ENCODE peak calls at places on chromosomes 11 and 22, in six cellular contexts. One of them, this sample, is unnamed.

GRCh38 chr22:45645150-45645525 is 26.5 kb upstream of the ATXN10 start:
- DNase-seq in astrocyte of the cerebellum: no peak
- DNase-seq in activated naive CD8-positive, alpha-beta T cell treated with anti-CD3 and anti-CD28 coated beads, Interleukin-2, amount 10 ng/mL, durations not matched to agents 7 days and 5 days: no peak
- DNase-seq in HEK293T: no peak
- DNase-seq in activated CD4-positive, alpha-beta T cell treated with anti-CD3 and anti-CD28 coated beads, Interleukin-2, amount 10 ng/mL, durations not matched to agents 7 days and 5 days: no peak
- DNase-seq in CD4-positive, alpha-beta memory T cell: no peak
- DNase-seq in this sample: no peak

GRCh38 chr11:128171496-128171895 is 415.9 kb downstream of the ETS1 start:
- DNase-seq in astrocyte of the cerebellum: peak; percentile 60
- DNase-seq in activated naive CD8-positive, alpha-beta T cell treated with anti-CD3 and anti-CD28 coated beads, Interleukin-2, amount 10 ng/mL, durations not matched to agents 7 days and 5 days: no peak
- DNase-seq in HEK293T: no peak
- DNase-seq in activated CD4-positive, alpha-beta T cell treated with anti-CD3 and anti-CD28 coated beads, Interleukin-2, amount 10 ng/mL, durations not matched to agents 7 days and 5 days: no peak
- DNase-seq in CD4-positive, alpha-beta memory T cell: no peak
- DNase-seq in this sample: no peak

GRCh38 chr11:62841361-62842170 is 2.2 kb upstream of the WDR74 start:
- DNase-seq in astrocyte of the cerebellum: peak; percentile 99
- DNase-seq in activated naive CD8-positive, alpha-beta T cell treated with anti-CD3 and anti-CD28 coated beads, Interleukin-2, amount 10 ng/mL, durations not matched to agents 7 days and 5 days: peak; percentile 81
- DNase-seq in HEK293T: peak; percentile 89
- DNase-seq in activated CD4-positive, alpha-beta T cell treated with anti-CD3 and anti-CD28 coated beads, Interleukin-2, amount 10 ng/mL, durations not matched to agents 7 days and 5 days: peak; percentile 93
- DNase-seq in CD4-positive, alpha-beta memory T cell: peak; percentile 92
- DNase-seq in this sample: peak; percentile 95

GRCh38 chr11:75492181-75492820 is 33.4 kb downstream of the GDPD5 start:
- DNase-seq in astrocyte of the cerebellum: no peak
- DNase-seq in activated naive CD8-positive, alpha-beta T cell treated with anti-CD3 and anti-CD28 coated beads, Interleukin-2, amount 10 ng/mL, durations not matched to agents 7 days and 5 days: peak; percentile 66
- DNase-seq in HEK293T: no peak
- DNase-seq in activated CD4-positive, alpha-beta T cell treated with anti-CD3 and anti-CD28 coated beads, Interleukin-2, amount 10 ng/mL, durations not matched to agents 7 days and 5 days: peak; percentile 54
- DNase-seq in CD4-positive, alpha-beta memory T cell: peak; percentile 52
- DNase-seq in this sample: no peak

GRCh38 chr22:38403806-38404205 is 51.2 kb downstream of the KCNJ4 start:
- DNase-seq in astrocyte of the cerebellum: no peak
- DNase-seq in activated naive CD8-positive, alpha-beta T cell treated with anti-CD3 and anti-CD28 coated beads, Interleukin-2, amount 10 ng/mL, durations not matched to agents 7 days and 5 days: no peak
- DNase-seq in HEK293T: peak; percentile 16
- DNase-seq in activated CD4-positive, alpha-beta T cell treated with anti-CD3 and anti-CD28 coated beads, Interleukin-2, amount 10 ng/mL, durations not matched to agents 7 days and 5 days: no peak
- DNase-seq in CD4-positive, alpha-beta memory T cell: no peak
- DNase-seq in this sample: no peak

GRCh38 chr11:9146477-9146876 is 55.1 kb upstream of the SCUBE2 start:
- DNase-seq in astrocyte of the cerebellum: no peak
- DNase-seq in activated naive CD8-positive, alpha-beta T cell treated with anti-CD3 and anti-CD28 coated beads, Interleukin-2, amount 10 ng/mL, durations not matched to agents 7 days and 5 days: no peak
- DNase-seq in HEK293T: no peak
- DNase-seq in activated CD4-positive, alpha-beta T cell treated with anti-CD3 and anti-CD28 coated beads, Interleukin-2, amount 10 ng/mL, durations not matched to agents 7 days and 5 days: no peak
- DNase-seq in CD4-positive, alpha-beta memory T cell: no peak
- DNase-seq in this sample: no peak

GRCh38 chr11:12441081-12441801 is 63.9 kb downstream of the PARVA start:
- DNase-seq in astrocyte of the cerebellum: peak; percentile 65
- DNase-seq in activated naive CD8-positive, alpha-beta T cell treated with anti-CD3 and anti-CD28 coated beads, Interleukin-2, amount 10 ng/mL, durations not matched to agents 7 days and 5 days: no peak
- DNase-seq in HEK293T: no peak
- DNase-seq in activated CD4-positive, alpha-beta T cell treated with anti-CD3 and anti-CD28 coated beads, Interleukin-2, amount 10 ng/mL, durations not matched to agents 7 days and 5 days: no peak
- DNase-seq in CD4-positive, alpha-beta memory T cell: no peak
- DNase-seq in this sample: no peak

GRCh38 chr11:3169235-3169951 is 4.3 kb upstream of the OSBPL5 start:
- DNase-seq in astrocyte of the cerebellum: no peak
- DNase-seq in activated naive CD8-positive, alpha-beta T cell treated with anti-CD3 and anti-CD28 coated beads, Interleukin-2, amount 10 ng/mL, durations not matched to agents 7 days and 5 days: peak; percentile 45
- DNase-seq in HEK293T: no peak
- DNase-seq in activated CD4-positive, alpha-beta T cell treated with anti-CD3 and anti-CD28 coated beads, Interleukin-2, amount 10 ng/mL, durations not matched to agents 7 days and 5 days: no peak
- DNase-seq in CD4-positive, alpha-beta memory T cell: no peak
- DNase-seq in this sample: peak; percentile 71

GRCh38 chr11:30535818-30536217 is 50.3 kb downstream of the MPPED2 start:
- DNase-seq in astrocyte of the cerebellum: no peak
- DNase-seq in activated naive CD8-positive, alpha-beta T cell treated with anti-CD3 and anti-CD28 coated beads, Interleukin-2, amount 10 ng/mL, durations not matched to agents 7 days and 5 days: no peak
- DNase-seq in HEK293T: no peak
- DNase-seq in activated CD4-positive, alpha-beta T cell treated with anti-CD3 and anti-CD28 coated beads, Interleukin-2, amount 10 ng/mL, durations not matched to agents 7 days and 5 days: no peak
- DNase-seq in CD4-positive, alpha-beta memory T cell: no peak
- DNase-seq in this sample: no peak

GRCh38 chr11:87437844-87438223 is 400.1 kb downstream of the TMEM135 start:
- DNase-seq in astrocyte of the cerebellum: peak; percentile 53
- DNase-seq in activated naive CD8-positive, alpha-beta T cell treated with anti-CD3 and anti-CD28 coated beads, Interleukin-2, amount 10 ng/mL, durations not matched to agents 7 days and 5 days: no peak
- DNase-seq in HEK293T: no peak
- DNase-seq in activated CD4-positive, alpha-beta T cell treated with anti-CD3 and anti-CD28 coated beads, Interleukin-2, amount 10 ng/mL, durations not matched to agents 7 days and 5 days: no peak
- DNase-seq in CD4-positive, alpha-beta memory T cell: no peak
- DNase-seq in this sample: no peak

GRCh38 chr11:91630916-91631673 is 593.5 kb upstream of the FAT3 start:
- DNase-seq in astrocyte of the cerebellum: peak; percentile 9
- DNase-seq in activated naive CD8-positive, alpha-beta T cell treated with anti-CD3 and anti-CD28 coated beads, Interleukin-2, amount 10 ng/mL, durations not matched to agents 7 days and 5 days: no peak
- DNase-seq in HEK293T: no peak
- DNase-seq in activated CD4-positive, alpha-beta T cell treated with anti-CD3 and anti-CD28 coated beads, Interleukin-2, amount 10 ng/mL, durations not matched to agents 7 days and 5 days: no peak
- DNase-seq in CD4-positive, alpha-beta memory T cell: no peak
- DNase-seq in this sample: peak; percentile 46

This sample was measured in SJCRH30.